ENCODE peak calls at places on chromosomes 3 and 15, in seven cellular contexts. G is AG04450, E is kidney, D is AG10803, M is MM.1S, I is HL-60, K is mammary epithelial cell. L is an unnamed sample.

GRCh38 chr15:35696767-35697231 is 150.8 kb upstream of the DPH6 start:
- DNase-seq in G (peak; percentile 68), E (no peak), D (peak; percentile 62), M (no peak), I (no peak), K (peak; percentile 80), L (peak; percentile 91)

GRCh38 chr15:31352283-31352880 is 25.7 kb downstream of the KLF13 start:
- DNase-seq in G (no peak), E (peak; percentile 74), D (no peak), M (peak; percentile 76), I (no peak), K (no peak), L (no peak)

GRCh38 chr3:133821767-133822638 is 16.4 kb downstream of the SRPRB start:
- DNase-seq in G (peak; percentile 33), E (no peak), D (peak; percentile 22), M (peak; percentile 34), I (no peak), K (peak; percentile 89), L (peak; percentile 38)

GRCh38 chr15:94432279-94432678 is 200.9 kb downstream of the MCTP2 start:
- DNase-seq in G (no peak), E (no peak), D (no peak), M (no peak), I (no peak), K (no peak), L (no peak)

GRCh38 chr15:69979783-69980182 is 117.9 kb downstream of the TLE3 start:
- DNase-seq in G (no peak), E (no peak), D (no peak), M (peak; percentile 97), I (no peak), K (no peak), L (no peak)

GRCh38 chr3:165768680-165769079 is 68.5 kb downstream of the BCHE start:
- DNase-seq in G (no peak), E (no peak), D (no peak), M (no peak), I (no peak), K (no peak), L (no peak)

GRCh38 chr15:47399100-47399499 is 318.2 kb upstream of the SEMA6D start:
- DNase-seq in G (no peak), E (no peak), D (no peak), M (no peak), I (no peak), K (no peak), L (no peak)

GRCh38 chr3:186638259-186638658 is 1.9 kb upstream of the FETUB start:
- DNase-seq in G (no peak), E (no peak), D (no peak), M (no peak), I (no peak), K (no peak), L (no peak)

GRCh38 chr15:101807345-101807945 is 4.1 kb downstream of the OR4F6 start:
- DNase-seq in G (peak; percentile 54), E (no peak), D (peak; percentile 74), M (no peak), I (no peak), K (peak; percentile 84), L (no peak)

GRCh38 chr3:21942328-21942727 is 191.3 kb upstream of the ZNF385D start:
- DNase-seq in G (peak; percentile 26), E (no peak), D (peak; percentile 93), M (no peak), I (no peak), K (peak; percentile 8), L (peak; percentile 68)

GRCh38 chr3:28320981-28321380 is 27.5 kb upstream of the ZCWPW2 start:
- DNase-seq in G (no peak), E (no peak), D (no peak), M (no peak), I (no peak), K (no peak), L (no peak)

GRCh38 chr3:69838217-69838616 is 99.0 kb downstream of the MITF start:
- DNase-seq in G (peak; percentile 94), E (no peak), D (peak; percentile 95), M (no peak), I (no peak), K (peak; percentile 25), L (peak; percentile 53)

GRCh38 chr15:73334086-73334485 is 34.7 kb downstream of the HCN4 start:
- DNase-seq in G (no peak), E (peak; percentile 46), D (no peak), M (no peak), I (no peak), K (no peak), L (no peak)

GRCh38 chr3:126711361-126711760 is 7.3 kb downstream of the CHCHD6 start:
- DNase-seq in G (peak; percentile 15), E (no peak), D (peak; percentile 72), M (no peak), I (no peak), K (peak; percentile 4), L (peak; percentile 20)

GRCh38 chr3:46489875-46490274 is 7.9 kb upstream of the RTP3 start:
- DNase-seq in G (peak; percentile 65), E (no peak), D (peak; percentile 78), M (no peak), I (no peak), K (peak; percentile 75), L (peak; percentile 30)

GRCh38 chr15:62545392-62546227 is 380.5 kb upstream of the C2CD4B start:
- DNase-seq in G (no peak), E (no peak), D (peak; percentile 90), M (no peak), I (no peak), K (peak; percentile 13), L (peak; percentile 79)

GRCh38 chr3:134029256-134029733 is 430 bp downstream of the SLCO2A1 start:
- DNase-seq in G (no peak), E (peak; percentile 78), D (peak; percentile 36), M (no peak), I (no peak), K (peak; percentile 34), L (peak; percentile 43)

GRCh38 chr15:48191574-48192225 is at the start of gene CTXN2:
- DNase-seq in G (no peak), E (no peak), D (no peak), M (no peak), I (no peak), K (no peak), L (no peak)

GRCh38 chr15:43516801-43517353 is 531 bp upstream of the MAP1A start:
- DNase-seq in G (no peak), E (no peak), D (peak; percentile 77), M (no peak), I (no peak), K (no peak), L (peak; percentile 33)

DNA sequence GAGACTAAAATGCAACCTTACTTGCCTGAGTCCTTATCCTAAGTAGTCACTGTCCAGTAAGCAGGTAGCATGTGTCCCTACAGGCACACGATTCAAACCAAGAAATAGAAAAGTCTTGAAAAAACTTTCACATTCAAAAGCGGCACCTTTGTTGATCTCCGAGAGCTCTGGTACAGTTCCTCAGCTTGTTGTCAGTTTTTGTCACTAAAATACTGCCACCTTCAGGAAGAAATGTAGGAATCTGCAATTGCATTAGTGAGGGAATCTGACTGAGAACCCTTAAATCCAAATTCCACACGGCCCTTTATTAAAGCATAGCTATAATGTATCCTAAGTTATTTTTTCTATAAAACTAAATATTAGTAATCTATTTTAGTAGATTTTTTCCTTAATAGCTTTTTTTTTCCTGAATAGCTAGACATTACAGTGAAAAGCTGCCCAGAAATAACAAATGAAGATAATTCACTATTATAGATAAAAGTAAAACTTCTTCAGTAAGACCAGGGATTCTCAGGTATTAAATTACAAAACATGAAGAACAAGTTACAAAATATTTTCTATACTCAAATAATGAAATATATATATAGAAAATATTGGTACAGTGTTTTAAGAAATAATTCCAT is 44.0 kb downstream of the CCDC54 start:
- DNase-seq in G (no peak), E (no peak), D (peak; percentile 76), M (peak; percentile 86), I (no peak), K (peak; percentile 66), L (peak; percentile 84)
- TF ChIP-seq CTCF in G (peak; percentile 69), E (peak; percentile 72), D (peak; percentile 81), M (peak; percentile 66), I (peak; percentile 42), K (peak; percentile 70), L (peak; percentile 71)

DNA sequence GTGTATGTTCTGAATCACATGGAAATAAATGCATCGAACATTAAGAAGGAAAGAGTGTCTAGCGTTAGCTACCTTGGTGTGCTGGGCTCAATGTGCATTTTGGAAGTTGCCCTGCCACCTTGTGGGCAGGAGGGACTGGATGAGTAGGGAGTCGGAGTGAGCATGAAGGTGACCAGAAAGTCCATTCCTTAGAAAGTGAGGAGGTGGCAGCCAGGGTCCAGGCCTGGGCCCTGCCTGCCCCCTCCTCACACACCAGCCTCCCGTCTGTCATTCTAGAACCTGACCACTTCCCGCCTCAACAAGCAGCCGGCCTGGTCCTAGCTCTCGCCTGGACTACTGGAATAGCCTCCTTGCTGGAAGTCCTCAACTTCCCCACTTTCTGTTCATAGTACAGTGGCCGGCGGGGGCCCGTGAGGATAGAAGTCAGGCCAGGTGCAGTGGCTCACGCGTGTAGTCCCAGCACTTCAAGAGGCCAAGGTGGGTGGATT is 10.2 kb upstream of the GATA2 start:
- DNase-seq in G (no peak), E (no peak), D (no peak), M (no peak), I (no peak), K (no peak), L (no peak)
- TF ChIP-seq CTCF in G (peak; percentile 13), E (no peak), D (peak; percentile 22), M (peak; percentile 17), I (no peak), K (peak; percentile 27), L (peak; percentile 16)

GRCh38 chr3:101149707-101150106 is 156.5 kb upstream of the ABI3BP start:
- DNase-seq in G (no peak), E (no peak), D (no peak), M (no peak), I (no peak), K (no peak), L (no peak)
- TF ChIP-seq CTCF in G (no peak), E (no peak), D (no peak), M (no peak), I (no peak), K (no peak), L (no peak)

GRCh38 chr3:5233026-5233425 is 45.5 kb downstream of the EDEM1 start:
- DNase-seq in G (no peak), E (no peak), D (no peak), M (no peak), I (no peak), K (no peak), L (no peak)

GRCh38 chr3:5235655-5236054 is 48.1 kb downstream of the EDEM1 start:
- DNase-seq in G (no peak), E (no peak), D (no peak), M (no peak), I (no peak), K (no peak), L (no peak)

GRCh38 chr3:5231536-5231935 is 44.0 kb downstream of the EDEM1 start:
- DNase-seq in G (no peak), E (no peak), D (peak; percentile 13), M (peak; percentile 26), I (no peak), K (no peak), L (no peak)

GRCh38 chr3:5231067-5231466 is 43.6 kb downstream of the EDEM1 start:
- DNase-seq in G (no peak), E (no peak), D (no peak), M (peak; percentile 40), I (no peak), K (no peak), L (no peak)

GRCh38 chr3:5232570-5232969 is 45.1 kb downstream of the EDEM1 start:
- DNase-seq in G (no peak), E (no peak), D (no peak), M (no peak), I (no peak), K (no peak), L (no peak)
- TF ChIP-seq CTCF in G (peak; percentile 13), E (no peak), D (no peak), M (no peak), I (no peak), K (no peak), L (no peak)

L was measured in fibroblast of pulmonary artery.